ENCODE peak calls at places on chromosomes 1 and 21, in seven cellular contexts. H is ascending aorta, F is WTC11, I is lower lobe of right lung, V is heart right ventricle, S is PC-9, Q is Calu3. J is an unnamed sample.

GRCh38 chr1:54215578-54215977 is 15.6 kb downstream of the MRPL37 start:
- DNase-seq in H (no peak), F (no peak), I (no peak), V (no peak), S (no peak), Q (no peak), J (no peak)

GRCh38 chr1:157135646-157136045 is 2.5 kb downstream of the ETV3 start:
- DNase-seq in H (no peak), F (no peak), I (no peak), V (no peak), S (peak), Q (no peak), J (no peak)

GRCh38 chr1:62213075-62213914 is 18.6 kb downstream of the L1TD1 start:
- DNase-seq in H (no peak), F (no peak), I (no peak), V (no peak), S (no peak), Q (no peak), J (no peak)

GRCh38 chr1:74733616-74734484 is 898 bp downstream of the TYW3 start:
- DNase-seq in H (no peak), F (no peak), I (no peak), V (no peak), S (peak), Q (peak), J (peak)

GRCh38 chr1:167629681-167630567 is at the start of gene RCSD1:
- DNase-seq in H (no peak), F (peak), I (peak), V (peak), S (no peak), Q (peak), J (no peak)

GRCh38 chr21:22791376-22791775 is 1793.2 kb downstream of the NCAM2 start:
- DNase-seq in H (no peak), F (no peak), I (no peak), V (no peak), S (no peak), Q (no peak), J (no peak)

GRCh38 chr1:114384922-114385321 is 126.1 kb downstream of the TRIM33 start:
- DNase-seq in H (no peak), F (no peak), I (no peak), V (no peak), S (no peak), Q (no peak), J (no peak)

GRCh38 chr1:71861022-71861421 is 421.3 kb downstream of the NEGR1 start:
- DNase-seq in H (no peak), F (no peak), I (no peak), V (no peak), S (no peak), Q (no peak), J (no peak)

GRCh38 chr1:52059326-52059725 is 3.2 kb downstream of the BTF3L4 start:
- DNase-seq in H (no peak), F (no peak), I (no peak), V (no peak), S (no peak), Q (no peak), J (no peak)

GRCh38 chr1:217469983-217470382 is 160.9 kb downstream of the GPATCH2 start:
- DNase-seq in H (no peak), F (no peak), I (no peak), V (no peak), S (no peak), Q (no peak), J (no peak)

GRCh38 chr1:112879834-112880233 is 76.2 kb downstream of the SLC16A1 start:
- DNase-seq in H (no peak), F (no peak), I (no peak), V (no peak), S (no peak), Q (no peak), J (no peak)

GRCh38 chr1:22317231-22317919 is 134.3 kb upstream of the ZBTB40 start:
- DNase-seq in H (no peak), F (peak), I (no peak), V (no peak), S (peak), Q (peak), J (peak)

GRCh38 chr1:84930831-84931230 is 37.8 kb upstream of the LPAR3 start:
- DNase-seq in H (no peak), F (no peak), I (no peak), V (no peak), S (no peak), Q (no peak), J (no peak)

GRCh38 chr1:200925821-200926220 is 31.1 kb downstream of the INAVA start:
- DNase-seq in H (no peak), F (no peak), I (no peak), V (no peak), S (no peak), Q (no peak), J (no peak)

GRCh38 chr21:42159560-42160110 is 59.3 kb upstream of the ABCG1 start:
- DNase-seq in H (no peak), F (no peak), I (no peak), V (no peak), S (no peak), Q (no peak), J (no peak)

GRCh38 chr1:217164403-217164802 is 441.2 kb upstream of the ESRRG start:
- DNase-seq in H (no peak), F (no peak), I (no peak), V (no peak), S (no peak), Q (no peak), J (no peak)

GRCh38 chr21:28538987-28539622 is 453.6 kb downstream of the LTN1 start:
- DNase-seq in H (no peak), F (no peak), I (no peak), V (no peak), S (no peak), Q (no peak), J (no peak)

GRCh38 chr1:202505356-202505755 is 156.9 kb downstream of the PPP1R12B start:
- DNase-seq in H (no peak), F (no peak), I (no peak), V (no peak), S (no peak), Q (no peak), J (no peak)

GRCh38 chr1:184340984-184341383 is 45.8 kb upstream of the C1orf21 start:
- DNase-seq in H (no peak), F (no peak), I (no peak), V (no peak), S (no peak), Q (no peak), J (no peak)

GRCh38 chr1:42258218-42258617 is 76.8 kb downstream of the FOXJ3 start:
- DNase-seq in H (no peak), F (no peak), I (no peak), V (no peak), S (no peak), Q (no peak), J (no peak)

GRCh38 chr1:11413907-11414495 is 65.0 kb upstream of the DISP3 start:
- DNase-seq in H (no peak), F (peak), I (no peak), V (no peak), S (no peak), Q (no peak), J (peak)

DNA sequence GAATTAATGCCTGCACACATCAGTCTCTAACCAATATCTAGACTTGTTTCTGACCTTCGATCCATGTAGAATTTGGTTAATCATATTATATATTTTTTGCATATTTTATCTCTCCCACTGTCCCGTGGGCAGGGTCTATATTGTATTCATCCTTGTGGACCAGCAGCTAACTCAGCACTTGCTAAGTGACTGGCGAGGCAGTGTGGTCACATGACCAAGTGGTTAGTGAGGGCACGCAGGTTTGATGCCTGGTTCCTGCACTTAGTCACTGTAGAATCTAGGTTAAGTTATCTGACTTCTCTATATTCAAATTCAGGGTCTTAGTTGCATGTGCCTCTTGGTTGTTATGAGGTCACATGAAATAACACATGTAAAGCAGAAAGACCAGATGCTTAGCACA is 120.5 kb downstream of the UBE2U start:
- DNase-seq in H (no peak), F (no peak), I (no peak), V (no peak), S (no peak), Q (no peak), J (no peak)
- TF ChIP-seq CTCF in H (no peak), F (no peak), I (no peak), V (no peak), S (no peak), Q (no peak), J (no peak)

GRCh38 chr1:101237229-101237837 is 514 bp downstream of the S1PR1 start:
- DNase-seq in H (no peak), F (no peak), I (no peak), V (no peak), S (no peak), Q (no peak), J (no peak)
- TF ChIP-seq CTCF in H (no peak), F (no peak), I (no peak), V (no peak), S (no peak), Q (no peak), J (no peak)

GRCh38 chr1:231844986-231845502 is 218.5 kb downstream of the DISC1 start:
- DNase-seq in H (no peak), F (no peak), I (no peak), V (no peak), S (no peak), Q (no peak), J (no peak)
- TF ChIP-seq CTCF in H (no peak), F (no peak), I (no peak), V (no peak), S (no peak), Q (no peak), J (peak)

GRCh38 chr1:107748529-107748928 is 216.5 kb downstream of the VAV3 start:
- DNase-seq in H (no peak), F (no peak), I (no peak), V (no peak), S (no peak), Q (no peak), J (no peak)
- TF ChIP-seq CTCF in H (no peak), F (no peak), I (no peak), V (no peak), S (peak), Q (no peak), J (peak)

DNA sequence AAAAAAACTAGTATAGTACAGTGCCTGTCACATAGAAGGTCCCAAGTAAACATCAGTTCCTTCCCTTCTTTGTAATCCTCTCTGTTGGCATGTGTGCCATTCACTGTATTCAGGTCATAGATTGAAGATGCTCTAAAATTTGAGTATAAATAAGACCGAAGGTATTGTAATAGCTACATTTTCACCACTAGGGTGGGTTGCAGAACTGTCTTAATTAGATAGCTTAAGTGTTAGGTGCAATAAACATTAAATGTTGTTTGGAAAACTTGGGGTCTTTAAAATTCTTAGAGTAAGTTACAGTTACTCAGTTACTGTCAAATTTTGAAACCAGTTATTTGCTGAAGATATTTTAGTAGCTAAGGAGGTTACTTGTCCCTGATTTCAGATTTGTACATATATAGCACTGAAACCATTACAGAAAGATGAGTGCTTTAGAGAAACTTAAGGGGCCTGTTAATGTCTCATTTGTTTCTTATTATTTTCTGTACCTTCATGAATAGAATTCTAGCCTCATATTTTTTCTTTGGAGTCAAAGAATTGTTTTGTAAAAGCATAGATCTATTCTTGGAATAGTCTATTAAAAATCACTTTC is 24.3 kb downstream of the PER3 start:
- DNase-seq in H (no peak), F (no peak), I (no peak), V (no peak), S (no peak), Q (no peak), J (no peak)
- TF ChIP-seq CTCF in H (peak), F (peak), I (peak), V (peak), S (peak), Q (peak), J (peak)

GRCh38 chr1:36771678-36772284 is 262.5 kb downstream of the GRIK3 start:
- DNase-seq in H (no peak), F (peak), I (no peak), V (no peak), S (no peak), Q (no peak), J (no peak)
- TF ChIP-seq CTCF in H (no peak), F (no peak), I (no peak), V (no peak), S (no peak), Q (no peak), J (no peak)

DNA sequence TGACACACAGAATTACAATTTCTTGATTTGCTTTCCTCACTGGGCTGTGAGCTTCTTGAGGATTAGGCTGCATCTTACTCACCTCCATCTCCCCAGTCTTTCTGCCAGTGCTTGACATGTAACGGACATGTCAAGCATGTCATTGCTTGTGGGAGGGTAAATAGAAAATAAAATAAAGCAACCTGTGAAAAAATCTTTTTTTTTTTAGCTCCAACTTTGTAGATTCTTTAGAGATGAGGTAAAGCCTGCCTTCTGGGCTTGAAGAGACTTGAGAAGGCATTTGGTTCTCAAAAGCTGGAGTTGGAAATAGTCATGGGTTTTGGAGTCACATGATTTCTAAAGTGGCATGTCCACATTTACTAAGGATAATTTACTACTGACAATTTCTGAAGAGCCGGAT is 158.1 kb downstream of the PLXNA2 start:
- DNase-seq in H (no peak), F (no peak), I (no peak), V (no peak), S (no peak), Q (no peak), J (no peak)
- TF ChIP-seq CTCF in H (no peak), F (no peak), I (no peak), V (no peak), S (no peak), Q (no peak), J (no peak)